ENCODE peak calls at places on chromosomes 1 and 21, in four cellular contexts. N is AG08395, Y is foreskin fibroblast, B is adrenal gland. I is an unnamed sample.

GRCh38 chr1:12083766-12084165 is 20.7 kb downstream of the TNFRSF8 start:
- DNase-seq in N (no peak), Y (peak), B (no peak), I (no peak)

GRCh38 chr1:101283443-101283842 is 46.6 kb downstream of the S1PR1 start:
- DNase-seq in N (no peak), Y (no peak), B (no peak), I (no peak)

GRCh38 chr1:70090875-70091274 is 114.5 kb downstream of the LRRC40 start:
- DNase-seq in N (peak), Y (peak), B (no peak), I (no peak)

GRCh38 chr1:19205403-19205802 is 4.7 kb downstream of the UBR4 start:
- DNase-seq in N (no peak), Y (no peak), B (no peak), I (no peak)

GRCh38 chr1:227353186-227353585 is 34.9 kb upstream of the CDC42BPA start:
- DNase-seq in N (no peak), Y (no peak), B (no peak), I (no peak)

GRCh38 chr1:245182028-245182427 is 27.2 kb downstream of the KIF26B start:
- DNase-seq in N (no peak), Y (no peak), B (no peak), I (no peak)

GRCh38 chr1:40878906-40879305 is 16.7 kb upstream of the CITED4 start:
- DNase-seq in N (no peak), Y (no peak), B (no peak), I (no peak)

GRCh38 chr1:193909406-193909805 is 723.0 kb upstream of the B3GALT2 start:
- DNase-seq in N (no peak), Y (no peak), B (no peak), I (no peak)

GRCh38 chr1:41672641-41673313 is 188.3 kb upstream of the EDN2 start:
- DNase-seq in N (no peak), Y (peak), B (no peak), I (no peak)

GRCh38 chr21:45588861-45589491 is 46.7 kb upstream of the SLC19A1 start:
- DNase-seq in N (no peak), Y (no peak), B (no peak), I (no peak)

GRCh38 chr1:234430691-234431090 is 48.3 kb downstream of the TARBP1 start:
- DNase-seq in N (no peak), Y (no peak), B (no peak), I (no peak)

GRCh38 chr1:231693361-231694080 is 66.9 kb downstream of the DISC1 start:
- DNase-seq in N (no peak), Y (no peak), B (no peak), I (no peak)

GRCh38 chr1:19762175-19762779 is 37.4 kb downstream of the TMCO4 start:
- DNase-seq in N (peak), Y (no peak), B (no peak), I (peak)

GRCh38 chr1:61184714-61185106 is 102.3 kb downstream of the NFIA start:
- DNase-seq in N (no peak), Y (no peak), B (no peak), I (no peak)

GRCh38 chr1:184635347-184636155 is 119.1 kb downstream of the EDEM3 start:
- DNase-seq in N (no peak), Y (no peak), B (no peak), I (no peak)

GRCh38 chr21:29664615-29665014 is 275.2 kb downstream of the GRIK1 start:
- DNase-seq in N (no peak), Y (no peak), B (no peak), I (no peak)

GRCh38 chr1:224057461-224058199 is 56.3 kb upstream of the FBXO28 start:
- DNase-seq in N (no peak), Y (no peak), B (no peak), I (no peak)

GRCh38 chr21:16570196-16570595 is 840.4 kb downstream of the USP25 start:
- DNase-seq in N (no peak), Y (no peak), B (no peak), I (no peak)

GRCh38 chr21:29378814-29379213 is 80.1 kb downstream of the BACH1 start:
- DNase-seq in N (no peak), Y (no peak), B (no peak), I (no peak)

GRCh38 chr1:87684194-87684593 is 355.5 kb downstream of the LMO4 start:
- DNase-seq in N (no peak), Y (peak), B (peak), I (no peak)